ENCODE peak calls at places on chromosome 7, in six cellular contexts. V, G, Z, K, M and O are unnamed samples.

GRCh38 chr7:84092207-84092606 is 102.4 kb downstream of the SEMA3A start:
- DNase-seq in V (no peak), G (no peak), Z (no peak), K (no peak), M (peak), O (no peak)

GRCh38 chr7:134865001-134865845 is 85.8 kb downstream of the CALD1 start:
- DNase-seq in V (no peak), G (no peak), Z (no peak), K (peak), M (no peak), O (no peak)

GRCh38 chr7:73307436-73307835 is 1.2 kb downstream of the NSUN5 start:
- DNase-seq in V (no peak), G (no peak), Z (no peak), K (no peak), M (no peak), O (no peak)

GRCh38 chr7:101915000-101915399 is 97.6 kb downstream of the CUX1 start:
- DNase-seq in V (no peak), G (no peak), Z (no peak), K (no peak), M (no peak), O (no peak)

GRCh38 chr7:94389381-94389780 is 5.3 kb upstream of the COL1A2 start:
- DNase-seq in V (no peak), G (no peak), Z (no peak), K (no peak), M (peak), O (no peak)

GRCh38 chr7:15703732-15704131 is 17.2 kb upstream of the MEOX2 start:
- DNase-seq in V (no peak), G (no peak), Z (no peak), K (no peak), M (peak), O (no peak)

GRCh38 chr7:16758634-16759602 is 5.4 kb downstream of the TSPAN13 start:
- DNase-seq in V (no peak), G (peak), Z (no peak), K (no peak), M (no peak), O (no peak)

GRCh38 chr7:101631224-101631714 is 2.2 kb upstream of the MYL10 start:
- DNase-seq in V (no peak), G (no peak), Z (no peak), K (no peak), M (peak), O (no peak)

GRCh38 chr7:130814753-130815152 is 80.7 kb upstream of the KLF14 start:
- DNase-seq in V (no peak), G (no peak), Z (no peak), K (no peak), M (peak), O (no peak)

GRCh38 chr7:5425507-5426225 is 2.0 kb upstream of the TNRC18 start:
- DNase-seq in V (peak), G (peak), Z (peak), K (no peak), M (peak), O (no peak)

GRCh38 chr7:71705901-71706300 is 574.0 kb downstream of the GALNT17 start:
- DNase-seq in V (no peak), G (no peak), Z (no peak), K (no peak), M (no peak), O (no peak)

GRCh38 chr7:69204936-69205335 is 393.3 kb upstream of the AUTS2 start:
- DNase-seq in V (no peak), G (no peak), Z (no peak), K (no peak), M (no peak), O (no peak)

GRCh38 chr7:139345042-139345441 is 3.9 kb downstream of the FMC1 start:
- DNase-seq in V (no peak), G (no peak), Z (no peak), K (no peak), M (no peak), O (no peak)

GRCh38 chr7:18117482-18117881 is 89.8 kb upstream of the PRPS1L1 start:
- DNase-seq in V (no peak), G (no peak), Z (no peak), K (no peak), M (no peak), O (peak)

GRCh38 chr7:48090095-48090805 is 1.2 kb downstream of the UPP1 start:
- DNase-seq in V (no peak), G (no peak), Z (peak), K (no peak), M (no peak), O (no peak)

GRCh38 chr7:50411333-50412028 is 38.7 kb downstream of the FIGNL1 start:
- DNase-seq in V (no peak), G (peak), Z (no peak), K (no peak), M (no peak), O (no peak)

GRCh38 chr7:111126987-111127386 is 36.1 kb downstream of the LRRN3 start:
- DNase-seq in V (no peak), G (no peak), Z (no peak), K (no peak), M (peak), O (no peak)

GRCh38 chr7:11636274-11636673 is 195.7 kb downstream of the THSD7A start:
- DNase-seq in V (no peak), G (no peak), Z (no peak), K (no peak), M (no peak), O (no peak)

GRCh38 chr7:99109108-99110051 is 34.5 kb downstream of the SMURF1 start:
- DNase-seq in V (no peak), G (no peak), Z (no peak), K (no peak), M (peak), O (no peak)